ENCODE peak calls at places on chromosome 7, in six cellular contexts. One of them, this sample, is unnamed.

GRCh38 chr7:45710271-45711160 is 136.3 kb downstream of the ADCY1 start:
- DNase-seq in ovary: no peak
- DNase-seq in esophagus squamous epithelium: no peak
- DNase-seq in AG10803: no peak
- DNase-seq in lower leg skin: peak; percentile 11
- DNase-seq in HCT116: no peak
- DNase-seq in this sample: no peak

GRCh38 chr7:37729160-37729559 is 45.6 kb downstream of the GPR141 start:
- DNase-seq in ovary: no peak
- DNase-seq in esophagus squamous epithelium: no peak
- DNase-seq in AG10803: no peak
- DNase-seq in lower leg skin: no peak
- DNase-seq in HCT116: no peak
- DNase-seq in this sample: no peak

GRCh38 chr7:141585592-141586510 is 34.6 kb downstream of the AGK start:
- DNase-seq in ovary: no peak
- DNase-seq in esophagus squamous epithelium: no peak
- DNase-seq in AG10803: peak; percentile 87
- DNase-seq in lower leg skin: no peak
- DNase-seq in HCT116: no peak
- DNase-seq in this sample: no peak

GRCh38 chr7:156612930-156613329 is 27.6 kb upstream of the RNF32 start:
- DNase-seq in ovary: no peak
- DNase-seq in esophagus squamous epithelium: no peak
- DNase-seq in AG10803: no peak
- DNase-seq in lower leg skin: no peak
- DNase-seq in HCT116: no peak
- DNase-seq in this sample: no peak

GRCh38 chr7:95922191-95922590 is 149.8 kb downstream of the DYNC1I1 start:
- DNase-seq in ovary: no peak
- DNase-seq in esophagus squamous epithelium: no peak
- DNase-seq in AG10803: peak; percentile 49
- DNase-seq in lower leg skin: no peak
- DNase-seq in HCT116: no peak
- DNase-seq in this sample: no peak

GRCh38 chr7:102991540-102992214 is 78.9 kb downstream of the LRRC17 start:
- DNase-seq in ovary: no peak
- DNase-seq in esophagus squamous epithelium: no peak
- DNase-seq in AG10803: peak; percentile 86
- DNase-seq in lower leg skin: no peak
- DNase-seq in HCT116: peak; percentile 96
- DNase-seq in this sample: peak; percentile 19

GRCh38 chr7:156096806-156097538 is 284.7 kb upstream of the SHH start:
- DNase-seq in ovary: no peak
- DNase-seq in esophagus squamous epithelium: no peak
- DNase-seq in AG10803: no peak
- DNase-seq in lower leg skin: no peak
- DNase-seq in HCT116: no peak
- DNase-seq in this sample: no peak

GRCh38 chr7:262251-262572 is 27.8 kb upstream of the FOXL3 start:
- DNase-seq in ovary: peak; percentile 24
- DNase-seq in esophagus squamous epithelium: no peak
- DNase-seq in AG10803: no peak
- DNase-seq in lower leg skin: no peak
- DNase-seq in HCT116: no peak
- DNase-seq in this sample: no peak

GRCh38 chr7:883029-884021 is 7.0 kb downstream of the GET4 start:
- DNase-seq in ovary: no peak
- DNase-seq in esophagus squamous epithelium: no peak
- DNase-seq in AG10803: no peak
- DNase-seq in lower leg skin: no peak
- DNase-seq in HCT116: no peak
- DNase-seq in this sample: peak; percentile 50

GRCh38 chr7:66250711-66251110 is 45.6 kb downstream of the TPST1 start:
- DNase-seq in ovary: no peak
- DNase-seq in esophagus squamous epithelium: no peak
- DNase-seq in AG10803: peak; percentile 68
- DNase-seq in lower leg skin: no peak
- DNase-seq in HCT116: no peak
- DNase-seq in this sample: no peak

GRCh38 chr7:2529161-2530075 is 9.8 kb downstream of the LFNG start:
- DNase-seq in ovary: no peak
- DNase-seq in esophagus squamous epithelium: peak; percentile 67
- DNase-seq in AG10803: peak; percentile 61
- DNase-seq in lower leg skin: no peak
- DNase-seq in HCT116: no peak
- DNase-seq in this sample: no peak

GRCh38 chr7:123601530-123601929 is at the start of gene ASB15:
- DNase-seq in ovary: no peak
- DNase-seq in esophagus squamous epithelium: no peak
- DNase-seq in AG10803: no peak
- DNase-seq in lower leg skin: no peak
- DNase-seq in HCT116: no peak
- DNase-seq in this sample: no peak

GRCh38 chr7:12833829-12834228 is 146.4 kb downstream of the ARL4A start:
- DNase-seq in ovary: no peak
- DNase-seq in esophagus squamous epithelium: no peak
- DNase-seq in AG10803: no peak
- DNase-seq in lower leg skin: no peak
- DNase-seq in HCT116: no peak
- DNase-seq in this sample: no peak

GRCh38 chr7:112337177-112337576 is 113.1 kb upstream of the IFRD1 start:
- DNase-seq in ovary: no peak
- DNase-seq in esophagus squamous epithelium: no peak
- DNase-seq in AG10803: no peak
- DNase-seq in lower leg skin: no peak
- DNase-seq in HCT116: no peak
- DNase-seq in this sample: no peak

GRCh38 chr7:86282014-86282682 is 361.6 kb upstream of the GRM3 start:
- DNase-seq in ovary: no peak
- DNase-seq in esophagus squamous epithelium: no peak
- DNase-seq in AG10803: no peak
- DNase-seq in lower leg skin: no peak
- DNase-seq in HCT116: no peak
- DNase-seq in this sample: no peak

GRCh38 chr7:146096994-146097393 is 19.6 kb upstream of the CNTNAP2 start:
- DNase-seq in ovary: no peak
- DNase-seq in esophagus squamous epithelium: no peak
- DNase-seq in AG10803: no peak
- DNase-seq in lower leg skin: no peak
- DNase-seq in HCT116: no peak
- DNase-seq in this sample: no peak

GRCh38 chr7:139560678-139561077 is 37.2 kb downstream of the CLEC2L start:
- DNase-seq in ovary: no peak
- DNase-seq in esophagus squamous epithelium: no peak
- DNase-seq in AG10803: no peak
- DNase-seq in lower leg skin: no peak
- DNase-seq in HCT116: no peak
- DNase-seq in this sample: no peak

GRCh38 chr7:24172859-24173258 is 111.1 kb upstream of the NPY start:
- DNase-seq in ovary: no peak
- DNase-seq in esophagus squamous epithelium: no peak
- DNase-seq in AG10803: no peak
- DNase-seq in lower leg skin: no peak
- DNase-seq in HCT116: no peak
- DNase-seq in this sample: no peak

GRCh38 chr7:156318426-156318825 is 322.1 kb upstream of the RNF32 start:
- DNase-seq in ovary: no peak
- DNase-seq in esophagus squamous epithelium: no peak
- DNase-seq in AG10803: no peak
- DNase-seq in lower leg skin: no peak
- DNase-seq in HCT116: no peak
- DNase-seq in this sample: no peak

GRCh38 chr7:341841-342638 is 52.1 kb downstream of the FOXL3 start:
- DNase-seq in ovary: no peak
- DNase-seq in esophagus squamous epithelium: no peak
- DNase-seq in AG10803: no peak
- DNase-seq in lower leg skin: no peak
- DNase-seq in HCT116: no peak
- DNase-seq in this sample: peak; percentile 90

GRCh38 chr7:98662289-98662688 is 45.2 kb downstream of the NPTX2 start:
- DNase-seq in ovary: no peak
- DNase-seq in esophagus squamous epithelium: no peak
- DNase-seq in AG10803: no peak
- DNase-seq in lower leg skin: no peak
- DNase-seq in HCT116: no peak
- DNase-seq in this sample: no peak

GRCh38 chr7:72405389-72405788 is 6.7 kb downstream of the CALN1 start:
- DNase-seq in ovary: no peak
- DNase-seq in esophagus squamous epithelium: no peak
- DNase-seq in AG10803: no peak
- DNase-seq in lower leg skin: peak; percentile 46
- DNase-seq in HCT116: no peak
- DNase-seq in this sample: peak; percentile 85

GRCh38 chr7:22726345-22726848 is 603 bp upstream of the IL6 start:
- DNase-seq in ovary: peak; percentile 45
- DNase-seq in esophagus squamous epithelium: no peak
- DNase-seq in AG10803: peak; percentile 85
- DNase-seq in lower leg skin: peak; percentile 26
- DNase-seq in HCT116: peak; percentile 37
- DNase-seq in this sample: peak; percentile 41

GRCh38 chr7:28498636-28499035 is 86.3 kb downstream of the CREB5 start:
- DNase-seq in ovary: no peak
- DNase-seq in esophagus squamous epithelium: no peak
- DNase-seq in AG10803: no peak
- DNase-seq in lower leg skin: no peak
- DNase-seq in HCT116: no peak
- DNase-seq in this sample: no peak

GRCh38 chr7:128055668-128056067 is 24.4 kb upstream of the LRRC4 start:
- DNase-seq in ovary: no peak
- DNase-seq in esophagus squamous epithelium: no peak
- DNase-seq in AG10803: peak; percentile 62
- DNase-seq in lower leg skin: no peak
- DNase-seq in HCT116: no peak
- DNase-seq in this sample: no peak

GRCh38 chr7:33590902-33591301 is 314.4 kb upstream of the BMPER start:
- DNase-seq in ovary: no peak
- DNase-seq in esophagus squamous epithelium: no peak
- DNase-seq in AG10803: peak; percentile 47
- DNase-seq in lower leg skin: no peak
- DNase-seq in HCT116: no peak
- DNase-seq in this sample: no peak

GRCh38 chr7:22193361-22194016 is 163.5 kb downstream of the RAPGEF5 start:
- DNase-seq in ovary: peak; percentile 36
- DNase-seq in esophagus squamous epithelium: no peak
- DNase-seq in AG10803: peak; percentile 40
- DNase-seq in lower leg skin: no peak
- DNase-seq in HCT116: no peak
- DNase-seq in this sample: peak; percentile 82

GRCh38 chr7:117279931-117280525 is 42.8 kb downstream of the WNT2 start:
- DNase-seq in ovary: no peak
- DNase-seq in esophagus squamous epithelium: no peak
- DNase-seq in AG10803: no peak
- DNase-seq in lower leg skin: no peak
- DNase-seq in HCT116: no peak
- DNase-seq in this sample: no peak

GRCh38 chr7:29607889-29608288 is 44.3 kb downstream of the PRR15 start:
- DNase-seq in ovary: no peak
- DNase-seq in esophagus squamous epithelium: no peak
- DNase-seq in AG10803: peak; percentile 53
- DNase-seq in lower leg skin: no peak
- DNase-seq in HCT116: no peak
- DNase-seq in this sample: no peak

GRCh38 chr7:100965051-100965722 is 4.2 kb upstream of the MUC12 start:
- DNase-seq in ovary: no peak
- DNase-seq in esophagus squamous epithelium: no peak
- DNase-seq in AG10803: no peak
- DNase-seq in lower leg skin: no peak
- DNase-seq in HCT116: no peak
- DNase-seq in this sample: no peak
- H3K4me3 ChIP-seq in ovary: no peak overlapping the region
- H3K4me3 ChIP-seq in esophagus squamous epithelium: peak overlapping the region; percentile 38
- H3K4me3 ChIP-seq in AG10803: no peak overlapping the region
- H3K4me3 ChIP-seq in lower leg skin: no peak overlapping the region
- H3K4me3 ChIP-seq in HCT116: peak overlapping the region; percentile 58
- H3K4me3 ChIP-seq in this sample: peak overlapping the region; percentile 45

DNA sequence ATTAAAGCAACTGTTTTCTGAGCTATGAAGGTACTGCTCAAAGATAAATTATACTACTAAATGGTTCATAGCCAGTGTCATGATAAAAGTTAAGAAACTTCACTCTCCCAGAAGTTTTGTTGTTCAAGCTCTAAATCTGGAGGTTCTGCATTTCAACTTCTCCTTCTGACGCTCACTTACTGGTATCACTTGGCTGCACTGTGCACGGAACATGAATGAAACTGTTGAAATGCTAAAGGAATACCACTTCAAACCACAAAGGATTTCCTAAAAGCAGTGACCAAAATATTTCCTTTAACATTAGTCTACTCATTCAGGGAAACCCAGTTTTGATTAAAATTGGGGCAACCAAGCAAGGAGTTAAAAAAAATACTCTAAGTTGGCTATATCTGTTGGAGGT is 93.6 kb downstream of the UBE2H start:
- DNase-seq in ovary: no peak
- DNase-seq in esophagus squamous epithelium: no peak
- DNase-seq in AG10803: no peak
- DNase-seq in lower leg skin: no peak
- DNase-seq in HCT116: no peak
- DNase-seq in this sample: no peak
- H3K4me3 ChIP-seq in ovary: no peak overlapping the region
- H3K4me3 ChIP-seq in esophagus squamous epithelium: no peak overlapping the region
- H3K4me3 ChIP-seq in AG10803: no peak overlapping the region
- H3K4me3 ChIP-seq in lower leg skin: no peak overlapping the region
- H3K4me3 ChIP-seq in HCT116: no peak overlapping the region
- H3K4me3 ChIP-seq in this sample: no peak overlapping the region

GRCh38 chr7:148963583-148964509 is 64.5 kb downstream of the PDIA4 start:
- DNase-seq in ovary: no peak
- DNase-seq in esophagus squamous epithelium: no peak
- DNase-seq in AG10803: no peak
- DNase-seq in lower leg skin: no peak
- DNase-seq in HCT116: no peak
- DNase-seq in this sample: no peak
- H3K4me3 ChIP-seq in ovary: peak overlapping the region; percentile 44
- H3K4me3 ChIP-seq in esophagus squamous epithelium: peak overlapping the region; percentile 63
- H3K4me3 ChIP-seq in AG10803: peak overlapping the region; percentile 62
- H3K4me3 ChIP-seq in lower leg skin: peak overlapping the region; percentile 15
- H3K4me3 ChIP-seq in HCT116: peak overlapping the region; percentile 50
- H3K4me3 ChIP-seq in this sample: peak overlapping the region; percentile 64

GRCh38 chr7:36279251-36279925 is 110.3 kb upstream of the ANLN start:
- DNase-seq in ovary: no peak
- DNase-seq in esophagus squamous epithelium: no peak
- DNase-seq in AG10803: no peak
- DNase-seq in lower leg skin: peak; percentile 10
- DNase-seq in HCT116: no peak
- DNase-seq in this sample: no peak

GRCh38 chr7:36281945-36282727 is 107.5 kb upstream of the ANLN start:
- DNase-seq in ovary: no peak
- DNase-seq in esophagus squamous epithelium: no peak
- DNase-seq in AG10803: no peak
- DNase-seq in lower leg skin: no peak
- DNase-seq in HCT116: no peak
- DNase-seq in this sample: no peak

GRCh38 chr7:36279926-36280315 is 109.7 kb upstream of the ANLN start:
- DNase-seq in ovary: no peak
- DNase-seq in esophagus squamous epithelium: no peak
- DNase-seq in AG10803: no peak
- DNase-seq in lower leg skin: no peak
- DNase-seq in HCT116: no peak
- DNase-seq in this sample: no peak

GRCh38 chr7:36283171-36283570 is 106.5 kb upstream of the ANLN start:
- DNase-seq in ovary: no peak
- DNase-seq in esophagus squamous epithelium: no peak
- DNase-seq in AG10803: no peak
- DNase-seq in lower leg skin: no peak
- DNase-seq in HCT116: no peak
- DNase-seq in this sample: no peak

GRCh38 chr7:36280840-36281812 is 108.5 kb upstream of the ANLN start:
- DNase-seq in ovary: peak; percentile 78
- DNase-seq in esophagus squamous epithelium: no peak
- DNase-seq in AG10803: peak; percentile 76
- DNase-seq in lower leg skin: peak; percentile 80
- DNase-seq in HCT116: peak; percentile 34
- DNase-seq in this sample: peak; percentile 83
- H3K4me3 ChIP-seq in ovary: no peak overlapping the region
- H3K4me3 ChIP-seq in esophagus squamous epithelium: peak overlapping the region; percentile 3
- H3K4me3 ChIP-seq in AG10803: peak overlapping the region; percentile 8
- H3K4me3 ChIP-seq in lower leg skin: no peak overlapping the region
- H3K4me3 ChIP-seq in HCT116: peak overlapping the region; percentile 35
- H3K4me3 ChIP-seq in this sample: peak overlapping the region; percentile 57